ENCODE peak calls at places on chromosomes 5 and 9, in seven cellular contexts. L is left colon; P is kidney tubule cell; B is aorta; J is stimulated activated CD4-positive, alpha-beta T cell treated with anti-CD3 and anti-CD28 coated beads, Interleukin-2, amount 100 ng/mL, for 24 hours; D is T1000; S is NCI-H1105. A is an unnamed sample.

GRCh38 chr5:18314192-18314778 is 680.0 kb downstream of the TAF11L14 start:
- DNase-seq in D (no peak), L (no peak), S (peak; percentile 3), B (no peak), J (no peak), P (peak; percentile 31), A (no peak)

GRCh38 chr9:19988281-19988680 is 199.4 kb upstream of the SLC24A2 start:
- DNase-seq in S (no peak), L (no peak), B (no peak), J (no peak), D (no peak), P (no peak), A (no peak)

GRCh38 chr5:176844706-176845391 is 34.5 kb downstream of the UNC5A start:
- DNase-seq in L (no peak), D (no peak), P (peak; percentile 79), B (no peak), S (no peak), J (no peak), A (no peak)

GRCh38 chr5:166672431-166672830 is 1619.0 kb upstream of the WWC1 start:
- DNase-seq in P (no peak), J (no peak), S (no peak), L (no peak), D (no peak), B (no peak), A (no peak)

GRCh38 chr5:143887901-143888648 is 76.1 kb downstream of the HMHB1 start:
- DNase-seq in P (peak; percentile 65), S (no peak), B (no peak), L (no peak), J (no peak), D (peak; percentile 8), A (no peak)

GRCh38 chr5:112546946-112547647 is 128.0 kb upstream of the EPB41L4A start:
- DNase-seq in J (no peak), D (no peak), L (no peak), B (no peak), S (no peak), P (peak; percentile 68), A (no peak)

GRCh38 chr5:98248949-98249348 is 524.5 kb upstream of the RGMB start:
- DNase-seq in J (no peak), S (no peak), B (no peak), L (no peak), P (peak; percentile 52), D (no peak), A (no peak)

GRCh38 chr5:142014911-142015584 is 2.2 kb upstream of the GNPDA1 start:
- DNase-seq in S (peak; percentile 8), D (no peak), J (peak; percentile 64), L (no peak), B (no peak), P (peak; percentile 93), A (no peak)

GRCh38 chr9:78826521-78826920 is 529.6 kb downstream of the PSAT1 start:
- DNase-seq in S (no peak), P (no peak), D (no peak), B (no peak), J (no peak), L (no peak), A (no peak)

GRCh38 chr5:126543660-126544059 is 51.4 kb downstream of the ALDH7A1 start:
- DNase-seq in L (no peak), B (no peak), J (no peak), P (no peak), S (no peak), D (no peak), A (no peak)

GRCh38 chr9:34591911-34592866 is 2.7 kb upstream of the CNTFR start:
- DNase-seq in P (no peak), B (no peak), D (no peak), J (no peak), S (no peak), L (peak; percentile 15), A (no peak)

GRCh38 chr9:133822439-133823065 is 84.4 kb upstream of the SARDH start:
- DNase-seq in B (no peak), J (no peak), S (no peak), L (no peak), P (no peak), D (no peak), A (no peak)

GRCh38 chr9:5389109-5389732 is 48.5 kb downstream of the PLGRKT start:
- DNase-seq in L (no peak), B (no peak), D (peak; percentile 15), S (no peak), J (no peak), P (peak; percentile 85), A (no peak)

GRCh38 chr9:124284940-124285441 is 27.2 kb downstream of the NEK6 start:
- DNase-seq in L (no peak), P (no peak), B (no peak), S (no peak), D (no peak), J (no peak), A (no peak)

A was measured in stomach.